ENCODE peak calls at places on chromosome 9, in nine cellular contexts. R, W, F, Y, U, X, Z, I and P are unnamed samples.

GRCh38 chr9:79302002-79302401 is 269.8 kb upstream of the TLE4 start:
- DNase-seq in F (no peak), I (no peak), Y (no peak), W (no peak), X (no peak), Z (no peak), U (no peak), R (no peak), P (no peak)

GRCh38 chr9:70971698-70972097 is 149.7 kb downstream of the TRPM3 start:
- DNase-seq in I (no peak), Y (no peak), W (no peak), F (no peak), U (no peak), X (no peak), R (no peak), Z (no peak), P (no peak)

GRCh38 chr9:78032599-78033457 is 1.2 kb upstream of the GNAQ start:
- DNase-seq in U (no peak), Z (no peak), W (no peak), Y (no peak), I (no peak), F (no peak), R (no peak), X (no peak), P (no peak)

GRCh38 chr9:134663753-134664415 is 22.3 kb downstream of the COL5A1 start:
- DNase-seq in X (no peak), R (no peak), I (no peak), F (no peak), U (peak; percentile 10), Z (no peak), W (no peak), Y (peak; percentile 63), P (no peak)

GRCh38 chr9:110875275-110875674 is 163.0 kb downstream of the LPAR1 start:
- DNase-seq in X (peak; percentile 16), Z (peak; percentile 20), F (no peak), U (peak; percentile 35), R (peak; percentile 34), Y (no peak), W (no peak), I (no peak), P (no peak)

GRCh38 chr9:137913771-137914767 is 36.5 kb downstream of the CACNA1B start:
- DNase-seq in U (no peak), X (no peak), Z (no peak), R (no peak), I (no peak), W (no peak), Y (no peak), F (no peak), P (no peak)

GRCh38 chr9:114282104-114282485 is 40.8 kb upstream of the ORM1 start:
- DNase-seq in Y (no peak), F (no peak), I (peak; percentile 31), W (no peak), Z (no peak), R (peak; percentile 8), X (no peak), U (no peak), P (no peak)

GRCh38 chr9:82147798-82148440 is 159.3 kb downstream of the SPATA31D1 start:
- DNase-seq in I (no peak), Z (no peak), X (no peak), Y (no peak), W (no peak), R (no peak), F (no peak), U (no peak), P (no peak)

GRCh38 chr9:137138058-137138697 is 776 bp upstream of the GRIN1 start:
- DNase-seq in U (no peak), Z (no peak), R (no peak), W (no peak), X (peak; percentile 62), I (no peak), F (no peak), Y (no peak), P (no peak)

GRCh38 chr9:129778469-129778868 is 24.5 kb upstream of the TOR1B start:
- DNase-seq in U (no peak), Z (no peak), Y (no peak), R (no peak), F (no peak), I (no peak), X (no peak), W (no peak), P (no peak)

GRCh38 chr9:108780949-108781734 is 74.6 kb downstream of the ACTL7B start:
- DNase-seq in R (no peak), I (no peak), U (no peak), X (no peak), Y (no peak), F (no peak), Z (no peak), W (no peak), P (no peak)

GRCh38 chr9:108775901-108776306 is 79.9 kb downstream of the ACTL7B start:
- DNase-seq in F (no peak), X (no peak), U (no peak), Y (no peak), Z (no peak), I (no peak), R (no peak), W (no peak), P (no peak)

GRCh38 chr9:108779506-108779905 is 76.3 kb downstream of the ACTL7B start:
- DNase-seq in W (no peak), F (no peak), Z (no peak), X (no peak), U (no peak), I (no peak), R (no peak), Y (no peak), P (no peak)

GRCh38 chr9:108776920-108777650 is 78.7 kb downstream of the ACTL7B start:
- DNase-seq in F (no peak), X (no peak), W (peak; percentile 43), Y (peak; percentile 12), R (no peak), I (no peak), Z (no peak), U (no peak), P (no peak)
- TF ChIP-seq CTCF in F (no peak), X (no peak), W (no peak), Y (peak; percentile 43), R (no peak), I (peak; percentile 62), Z (no peak), U (peak; percentile 10), P (no peak)

DNA sequence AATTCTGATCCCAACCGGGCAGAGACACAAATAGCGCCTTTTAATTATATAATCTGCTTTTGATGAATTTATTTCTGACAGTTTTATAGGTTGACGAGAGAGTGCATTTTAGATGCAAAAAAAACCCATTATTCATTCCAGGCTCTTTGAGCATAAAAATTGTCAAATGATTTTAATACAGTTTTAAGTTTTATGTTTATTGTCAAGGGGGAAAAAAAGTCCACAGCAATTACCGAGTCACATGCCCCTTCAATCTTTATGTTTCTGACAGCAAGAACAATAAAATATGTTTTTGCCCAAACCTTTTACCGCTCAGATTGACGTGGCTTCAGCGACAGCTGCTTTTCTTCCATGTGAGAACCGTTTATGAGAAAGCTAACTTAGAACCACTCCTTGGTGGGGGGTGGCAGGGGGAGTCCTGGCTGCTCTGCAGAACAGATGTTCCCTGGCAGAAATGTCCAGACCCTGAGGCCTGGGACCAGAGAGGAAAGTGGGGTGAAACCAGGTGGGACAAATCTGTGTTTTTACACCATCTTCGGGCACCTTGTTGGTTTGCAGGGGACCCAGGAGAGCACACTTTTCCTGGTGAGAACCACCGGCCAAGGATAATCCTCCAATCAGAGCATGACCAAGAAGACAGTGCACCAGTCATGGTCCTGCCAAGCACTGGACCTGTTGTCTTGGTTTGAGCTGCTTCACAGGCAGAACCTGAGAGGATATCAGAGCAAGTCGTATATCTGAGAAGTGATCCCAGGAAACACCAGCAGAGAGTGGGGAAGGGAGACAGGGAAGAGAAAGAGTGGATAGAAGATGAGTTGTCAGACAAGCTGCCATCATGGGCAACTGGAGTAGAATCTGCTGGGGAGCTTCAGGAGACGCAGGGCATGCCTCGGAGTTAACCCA is 178.8 kb upstream of the MVB12B start:
- DNase-seq in Z (no peak), R (no peak), U (no peak), I (no peak), F (no peak), Y (no peak), W (peak; percentile 8), X (no peak), P (no peak)
- TF ChIP-seq CTCF in Z (no peak), R (no peak), U (no peak), I (no peak), F (no peak), Y (no peak), W (no peak), X (no peak), P (no peak)

GRCh38 chr9:94554439-94555331 is at the start of gene PCAT7:
- DNase-seq in R (peak; percentile 68), I (peak; percentile 75), Z (peak; percentile 73), X (peak; percentile 57), F (no peak), W (peak; percentile 90), U (peak; percentile 77), Y (no peak), P (no peak)
- TF ChIP-seq CTCF in R (peak; percentile 63), I (peak; percentile 81), Z (no peak), X (no peak), F (no peak), W (no peak), U (peak; percentile 54), Y (peak; percentile 9), P (no peak)

GRCh38 chr9:86809968-86810367 is 137.3 kb downstream of the GAS1 start:
- DNase-seq in I (no peak), F (no peak), U (no peak), W (no peak), Z (no peak), R (no peak), Y (no peak), X (no peak), P (no peak)
- TF ChIP-seq CTCF in I (no peak), F (no peak), U (no peak), W (no peak), Z (no peak), R (no peak), Y (no peak), X (no peak), P (no peak)

GRCh38 chr9:37309136-37309535 is 113.4 kb upstream of the GRHPR start:
- DNase-seq in X (peak; percentile 41), I (no peak), U (no peak), F (peak; percentile 47), Y (peak; percentile 30), W (no peak), Z (no peak), R (no peak), P (no peak)
- TF ChIP-seq CTCF in X (no peak), I (peak; percentile 32), U (peak; percentile 8), F (no peak), Y (peak; percentile 35), W (no peak), Z (no peak), R (no peak), P (no peak)